ENCODE peak calls at places on chromosomes 6 and 20, in five cellular contexts. One of them, this sample, is unnamed.

GRCh38 chr6:136404627-136405310 is 115.1 kb upstream of the BCLAF1 start:
- DNase-seq in stomach: no peak
- DNase-seq in naive thymus-derived CD4-positive, alpha-beta T cell: no peak
- DNase-seq in tibial nerve: no peak
- DNase-seq in esophagus squamous epithelium: no peak
- DNase-seq in this sample: no peak

GRCh38 chr6:169240591-169241390 is 12.9 kb downstream of the THBS2 start:
- DNase-seq in stomach: no peak
- DNase-seq in naive thymus-derived CD4-positive, alpha-beta T cell: no peak
- DNase-seq in tibial nerve: no peak
- DNase-seq in esophagus squamous epithelium: no peak
- DNase-seq in this sample: no peak

GRCh38 chr6:66128238-66128637 is 421.2 kb upstream of the EYS start:
- DNase-seq in stomach: no peak
- DNase-seq in naive thymus-derived CD4-positive, alpha-beta T cell: no peak
- DNase-seq in tibial nerve: no peak
- DNase-seq in esophagus squamous epithelium: no peak
- DNase-seq in this sample: no peak

GRCh38 chr6:32148722-32149576 is 2.8 kb downstream of the PRRT1 start:
- DNase-seq in stomach: peak; percentile 86
- DNase-seq in naive thymus-derived CD4-positive, alpha-beta T cell: peak; percentile 71
- DNase-seq in tibial nerve: peak; percentile 54
- DNase-seq in esophagus squamous epithelium: no peak
- DNase-seq in this sample: no peak

GRCh38 chr6:79627422-79627821 is 3.7 kb upstream of the SH3BGRL2 start:
- DNase-seq in stomach: no peak
- DNase-seq in naive thymus-derived CD4-positive, alpha-beta T cell: no peak
- DNase-seq in tibial nerve: no peak
- DNase-seq in esophagus squamous epithelium: no peak
- DNase-seq in this sample: no peak

GRCh38 chr20:50309764-50310672 is 119.4 kb downstream of the CEBPB start:
- DNase-seq in stomach: no peak
- DNase-seq in naive thymus-derived CD4-positive, alpha-beta T cell: no peak
- DNase-seq in tibial nerve: no peak
- DNase-seq in esophagus squamous epithelium: no peak
- DNase-seq in this sample: no peak

GRCh38 chr6:33410050-33410710 is 634 bp upstream of the PHF1 start:
- DNase-seq in stomach: peak; percentile 98
- DNase-seq in naive thymus-derived CD4-positive, alpha-beta T cell: peak; percentile 95
- DNase-seq in tibial nerve: peak; percentile 97
- DNase-seq in esophagus squamous epithelium: peak; percentile 99
- DNase-seq in this sample: peak; percentile 98

GRCh38 chr20:25739615-25740320 is 43.1 kb upstream of the ZNF337 start:
- DNase-seq in stomach: no peak
- DNase-seq in naive thymus-derived CD4-positive, alpha-beta T cell: peak; percentile 31
- DNase-seq in tibial nerve: no peak
- DNase-seq in esophagus squamous epithelium: no peak
- DNase-seq in this sample: no peak

GRCh38 chr6:84280030-84280429 is 52.6 kb upstream of the CEP162 start:
- DNase-seq in stomach: no peak
- DNase-seq in naive thymus-derived CD4-positive, alpha-beta T cell: no peak
- DNase-seq in tibial nerve: no peak
- DNase-seq in esophagus squamous epithelium: no peak
- DNase-seq in this sample: no peak

GRCh38 chr6:136773473-136773796 is 18.8 kb downstream of the MAP3K5 start:
- DNase-seq in stomach: no peak
- DNase-seq in naive thymus-derived CD4-positive, alpha-beta T cell: no peak
- DNase-seq in tibial nerve: no peak
- DNase-seq in esophagus squamous epithelium: no peak
- DNase-seq in this sample: no peak

GRCh38 chr6:29946380-29946779 is 4.0 kb downstream of the HLA-A start:
- DNase-seq in stomach: no peak
- DNase-seq in naive thymus-derived CD4-positive, alpha-beta T cell: peak; percentile 6
- DNase-seq in tibial nerve: no peak
- DNase-seq in esophagus squamous epithelium: no peak
- DNase-seq in this sample: no peak

GRCh38 chr6:21348462-21349195 is 244.9 kb upstream of the SOX4 start:
- DNase-seq in stomach: no peak
- DNase-seq in naive thymus-derived CD4-positive, alpha-beta T cell: no peak
- DNase-seq in tibial nerve: no peak
- DNase-seq in esophagus squamous epithelium: no peak
- DNase-seq in this sample: no peak

GRCh38 chr6:125839471-125839870 is 48.7 kb downstream of the NCOA7 start:
- DNase-seq in stomach: no peak
- DNase-seq in naive thymus-derived CD4-positive, alpha-beta T cell: no peak
- DNase-seq in tibial nerve: no peak
- DNase-seq in esophagus squamous epithelium: no peak
- DNase-seq in this sample: no peak

GRCh38 chr6:12911387-12911960 is 194.9 kb downstream of the PHACTR1 start:
- DNase-seq in stomach: no peak
- DNase-seq in naive thymus-derived CD4-positive, alpha-beta T cell: peak; percentile 4
- DNase-seq in tibial nerve: peak; percentile 50
- DNase-seq in esophagus squamous epithelium: no peak
- DNase-seq in this sample: no peak

GRCh38 chr20:32029561-32029960 is 19.3 kb downstream of the CCM2L start:
- DNase-seq in stomach: no peak
- DNase-seq in naive thymus-derived CD4-positive, alpha-beta T cell: no peak
- DNase-seq in tibial nerve: no peak
- DNase-seq in esophagus squamous epithelium: no peak
- DNase-seq in this sample: no peak

GRCh38 chr6:54771968-54772367 is 74.6 kb upstream of the FAM83B start:
- DNase-seq in stomach: no peak
- DNase-seq in naive thymus-derived CD4-positive, alpha-beta T cell: no peak
- DNase-seq in tibial nerve: no peak
- DNase-seq in esophagus squamous epithelium: no peak
- DNase-seq in this sample: no peak

GRCh38 chr6:63391203-63391970 is 71.6 kb upstream of the LGSN start:
- DNase-seq in stomach: no peak
- DNase-seq in naive thymus-derived CD4-positive, alpha-beta T cell: no peak
- DNase-seq in tibial nerve: no peak
- DNase-seq in esophagus squamous epithelium: no peak
- DNase-seq in this sample: no peak

GRCh38 chr6:17886891-17887290 is 100.5 kb downstream of the KIF13A start:
- DNase-seq in stomach: no peak
- DNase-seq in naive thymus-derived CD4-positive, alpha-beta T cell: no peak
- DNase-seq in tibial nerve: no peak
- DNase-seq in esophagus squamous epithelium: no peak
- DNase-seq in this sample: no peak

GRCh38 chr6:138222901-138223546 is 4.7 kb upstream of the PBOV1 start:
- DNase-seq in stomach: no peak
- DNase-seq in naive thymus-derived CD4-positive, alpha-beta T cell: no peak
- DNase-seq in tibial nerve: no peak
- DNase-seq in esophagus squamous epithelium: no peak
- DNase-seq in this sample: no peak

GRCh38 chr20:50057409-50058053 is 55.4 kb downstream of the UBE2V1 start:
- DNase-seq in stomach: no peak
- DNase-seq in naive thymus-derived CD4-positive, alpha-beta T cell: no peak
- DNase-seq in tibial nerve: no peak
- DNase-seq in esophagus squamous epithelium: no peak
- DNase-seq in this sample: no peak

GRCh38 chr6:106125925-106126435 is 39.8 kb downstream of the PRDM1 start:
- DNase-seq in stomach: no peak
- DNase-seq in naive thymus-derived CD4-positive, alpha-beta T cell: no peak
- DNase-seq in tibial nerve: no peak
- DNase-seq in esophagus squamous epithelium: no peak
- DNase-seq in this sample: no peak

GRCh38 chr6:7650876-7651275 is 60.9 kb downstream of the SNRNP48 start:
- DNase-seq in stomach: no peak
- DNase-seq in naive thymus-derived CD4-positive, alpha-beta T cell: no peak
- DNase-seq in tibial nerve: no peak
- DNase-seq in esophagus squamous epithelium: no peak
- DNase-seq in this sample: no peak

GRCh38 chr6:7050911-7051779 is 56.6 kb upstream of the RREB1 start:
- DNase-seq in stomach: peak; percentile 75
- DNase-seq in naive thymus-derived CD4-positive, alpha-beta T cell: peak; percentile 60
- DNase-seq in tibial nerve: peak; percentile 22
- DNase-seq in esophagus squamous epithelium: peak; percentile 8
- DNase-seq in this sample: no peak

GRCh38 chr6:150599199-150600002 is at the start of gene PLEKHG1:
- DNase-seq in stomach: peak; percentile 83
- DNase-seq in naive thymus-derived CD4-positive, alpha-beta T cell: peak; percentile 34
- DNase-seq in tibial nerve: peak; percentile 23
- DNase-seq in esophagus squamous epithelium: no peak
- DNase-seq in this sample: peak; percentile 8

GRCh38 chr6:163387317-163387716 is 27.2 kb upstream of the QKI start:
- DNase-seq in stomach: no peak
- DNase-seq in naive thymus-derived CD4-positive, alpha-beta T cell: no peak
- DNase-seq in tibial nerve: no peak
- DNase-seq in esophagus squamous epithelium: no peak
- DNase-seq in this sample: no peak

GRCh38 chr6:5956939-5957338 is 49.8 kb downstream of the NRN1 start:
- DNase-seq in stomach: no peak
- DNase-seq in naive thymus-derived CD4-positive, alpha-beta T cell: no peak
- DNase-seq in tibial nerve: no peak
- DNase-seq in esophagus squamous epithelium: no peak
- DNase-seq in this sample: no peak

GRCh38 chr6:139388384-139388783 is 13.9 kb upstream of the CITED2 start:
- DNase-seq in stomach: no peak
- DNase-seq in naive thymus-derived CD4-positive, alpha-beta T cell: no peak
- DNase-seq in tibial nerve: no peak
- DNase-seq in esophagus squamous epithelium: no peak
- DNase-seq in this sample: no peak

GRCh38 chr20:56516631-56517030 is 7.9 kb upstream of the FAM209A start:
- DNase-seq in stomach: no peak
- DNase-seq in naive thymus-derived CD4-positive, alpha-beta T cell: no peak
- DNase-seq in tibial nerve: no peak
- DNase-seq in esophagus squamous epithelium: no peak
- DNase-seq in this sample: no peak

GRCh38 chr6:146911635-146912034 is 292.6 kb upstream of the STXBP5 start:
- DNase-seq in stomach: no peak
- DNase-seq in naive thymus-derived CD4-positive, alpha-beta T cell: no peak
- DNase-seq in tibial nerve: no peak
- DNase-seq in esophagus squamous epithelium: no peak
- DNase-seq in this sample: no peak
- H3K4me1 ChIP-seq in stomach: peaks cover 6% of the 10 kb centered on the region
- H3K4me1 ChIP-seq in naive thymus-derived CD4-positive, alpha-beta T cell: no peaks in the 10 kb centered on the region
- H3K4me1 ChIP-seq in tibial nerve: peaks cover 8% of the 10 kb centered on the region
- H3K4me1 ChIP-seq in esophagus squamous epithelium: peaks cover 47% of the 10 kb centered on the region
- H3K4me1 ChIP-seq in this sample: peaks cover 43% of the 10 kb centered on the region

GRCh38 chr6:38716825-38717224 is 1.7 kb downstream of the DNAH8 start:
- DNase-seq in stomach: no peak
- DNase-seq in naive thymus-derived CD4-positive, alpha-beta T cell: no peak
- DNase-seq in tibial nerve: no peak
- DNase-seq in esophagus squamous epithelium: no peak
- DNase-seq in this sample: no peak

GRCh38 chr6:38714239-38715015 is 684 bp upstream of the DNAH8 start:
- DNase-seq in stomach: no peak
- DNase-seq in naive thymus-derived CD4-positive, alpha-beta T cell: no peak
- DNase-seq in tibial nerve: no peak
- DNase-seq in esophagus squamous epithelium: no peak
- DNase-seq in this sample: no peak

GRCh38 chr6:38713812-38714211 is 1.3 kb upstream of the DNAH8 start:
- DNase-seq in stomach: no peak
- DNase-seq in naive thymus-derived CD4-positive, alpha-beta T cell: no peak
- DNase-seq in tibial nerve: no peak
- DNase-seq in esophagus squamous epithelium: no peak
- DNase-seq in this sample: no peak

GRCh38 chr6:38719358-38719757 is 4.2 kb downstream of the DNAH8 start:
- DNase-seq in stomach: no peak
- DNase-seq in naive thymus-derived CD4-positive, alpha-beta T cell: no peak
- DNase-seq in tibial nerve: no peak
- DNase-seq in esophagus squamous epithelium: no peak
- DNase-seq in this sample: no peak

GRCh38 chr6:38715016-38715809 is at the start of gene DNAH8:
- DNase-seq in stomach: no peak
- DNase-seq in naive thymus-derived CD4-positive, alpha-beta T cell: no peak
- DNase-seq in tibial nerve: no peak
- DNase-seq in esophagus squamous epithelium: no peak
- DNase-seq in this sample: no peak
- H3K27me3 ChIP-seq in stomach: peaks cover 61% of the 10 kb centered on the region
- H3K27me3 ChIP-seq in naive thymus-derived CD4-positive, alpha-beta T cell: peaks cover 12% of the 10 kb centered on the region
- H3K27me3 ChIP-seq in tibial nerve: peaks cover 72% of the 10 kb centered on the region
- H3K27me3 ChIP-seq in esophagus squamous epithelium: no peaks in the 10 kb centered on the region
- H3K27me3 ChIP-seq in this sample: peaks cover 34% of the 10 kb centered on the region

DNA sequence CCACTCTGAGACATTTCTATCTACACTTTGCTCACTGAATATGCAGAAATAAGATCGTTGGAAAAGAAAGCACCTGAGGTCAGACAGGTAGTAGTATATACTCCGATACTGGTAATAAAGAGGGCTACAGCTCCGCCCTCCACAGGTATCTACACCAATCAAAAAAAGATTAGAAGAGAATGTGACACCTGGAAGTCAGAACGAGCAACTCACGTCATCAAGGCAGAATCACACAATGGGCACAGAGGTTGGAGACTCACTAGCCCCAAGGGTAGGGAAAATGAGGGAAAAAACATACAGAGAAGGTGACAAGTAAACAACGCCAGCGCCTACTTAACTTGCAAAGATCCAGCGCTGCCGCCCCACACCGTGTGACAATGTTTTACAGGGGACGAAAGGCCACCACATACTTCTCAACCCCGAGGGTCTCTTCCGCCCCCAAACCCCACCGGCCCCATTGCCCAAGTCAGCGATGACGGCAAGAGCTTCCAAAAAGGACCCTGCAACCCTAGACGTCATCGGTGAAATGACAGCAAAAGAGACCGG is 656 bp downstream of the LMBRD1 start:
- DNase-seq in stomach: peak; percentile 69
- DNase-seq in naive thymus-derived CD4-positive, alpha-beta T cell: peak; percentile 76
- DNase-seq in tibial nerve: peak; percentile 24
- DNase-seq in esophagus squamous epithelium: no peak
- DNase-seq in this sample: peak; percentile 17
- H3K4me1 ChIP-seq in stomach: peaks cover 5% of the 10 kb centered on the region
- H3K4me1 ChIP-seq in naive thymus-derived CD4-positive, alpha-beta T cell: peaks cover 9% of the 10 kb centered on the region
- H3K4me1 ChIP-seq in tibial nerve: peaks cover 7% of the 10 kb centered on the region
- H3K4me1 ChIP-seq in esophagus squamous epithelium: peaks cover 45% of the 10 kb centered on the region
- H3K4me1 ChIP-seq in this sample: peaks cover 9% of the 10 kb centered on the region

GRCh38 chr20:18057106-18057993 is at the start of gene OVOL2:
- DNase-seq in stomach: peak; percentile 95
- DNase-seq in naive thymus-derived CD4-positive, alpha-beta T cell: no peak
- DNase-seq in tibial nerve: no peak
- DNase-seq in esophagus squamous epithelium: no peak
- DNase-seq in this sample: no peak

GRCh38 chr20:18058661-18059467 is 1.1 kb upstream of the OVOL2 start:
- DNase-seq in stomach: peak; percentile 67
- DNase-seq in naive thymus-derived CD4-positive, alpha-beta T cell: no peak
- DNase-seq in tibial nerve: no peak
- DNase-seq in esophagus squamous epithelium: no peak
- DNase-seq in this sample: no peak

GRCh38 chr20:18056174-18057105 is 1.3 kb downstream of the OVOL2 start:
- DNase-seq in stomach: peak; percentile 64
- DNase-seq in naive thymus-derived CD4-positive, alpha-beta T cell: no peak
- DNase-seq in tibial nerve: no peak
- DNase-seq in esophagus squamous epithelium: no peak
- DNase-seq in this sample: no peak

GRCh38 chr20:18057994-18058349 is 256 bp upstream of the OVOL2 start:
- DNase-seq in stomach: peak; percentile 33
- DNase-seq in naive thymus-derived CD4-positive, alpha-beta T cell: no peak
- DNase-seq in tibial nerve: no peak
- DNase-seq in esophagus squamous epithelium: no peak
- DNase-seq in this sample: no peak

DNA sequence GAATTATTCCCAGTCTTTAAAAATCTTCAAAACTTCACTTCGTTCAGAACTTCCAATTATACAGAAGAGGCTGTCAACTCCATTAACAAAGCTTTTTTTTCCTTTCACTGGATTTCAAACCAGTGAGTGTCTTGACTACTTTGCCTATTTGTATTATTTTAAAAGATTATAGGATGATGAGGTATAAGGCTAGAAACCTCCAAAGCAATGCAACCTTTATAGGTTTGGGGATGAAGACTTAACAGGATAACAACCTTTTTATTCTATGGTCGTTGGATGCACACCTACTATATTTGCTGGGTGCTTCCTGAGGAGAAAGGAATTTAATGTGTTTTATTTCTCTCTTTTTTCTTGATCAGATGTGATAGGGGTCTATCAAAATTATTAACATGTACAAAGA is 1.9 kb upstream of the OVOL2 start:
- DNase-seq in stomach: no peak
- DNase-seq in naive thymus-derived CD4-positive, alpha-beta T cell: no peak
- DNase-seq in tibial nerve: no peak
- DNase-seq in esophagus squamous epithelium: no peak
- DNase-seq in this sample: no peak
- H3K27me3 ChIP-seq in stomach: peaks cover 81% of the 10 kb centered on the region
- H3K27me3 ChIP-seq in naive thymus-derived CD4-positive, alpha-beta T cell: peaks cover 9% of the 10 kb centered on the region
- H3K27me3 ChIP-seq in tibial nerve: peaks cover 86% of the 10 kb centered on the region
- H3K27me3 ChIP-seq in esophagus squamous epithelium: no peaks in the 10 kb centered on the region
- H3K27me3 ChIP-seq in this sample: peaks cover 85% of the 10 kb centered on the region